ENCODE peak calls at places on chromosomes 2 and 18, in ten cellular contexts. B is activated effector memory CD4-positive, alpha-beta T cell treated with Interleukin-2 at 50 U/mL for 16 hours; D is Jurkat, Clone E6-1; Q is stimulated activated CD4-positive, alpha-beta T cell treated with anti-CD3 and anti-CD28 coated beads, Interleukin-2, amount 100 ng/mL, for 48 hours; S is fibroblast of pulmonary artery; T is kidney glomerular epithelial cell; Y is AG08396; O is NCI-H345; H is choroid plexus epithelial cell; R is ovary. W is an unnamed sample.

GRCh38 chr2:63814114-63814513 is 27.6 kb upstream of the UGP2 start:
- DNase-seq in R (no peak), D (no peak), S (peak), H (no peak), Y (peak), T (peak), O (no peak), B (no peak), Q (no peak), W (no peak)

GRCh38 chr2:10410001-10410671 is 38.0 kb downstream of the ODC1 start:
- DNase-seq in Q (no peak), B (no peak), Y (no peak), D (no peak), S (no peak), H (no peak), O (no peak), R (no peak), T (peak), W (no peak)

GRCh38 chr2:46461716-46462171 is 17.6 kb upstream of the TMEM247 start:
- DNase-seq in Q (no peak), Y (no peak), S (no peak), D (no peak), H (no peak), B (no peak), T (no peak), R (no peak), O (no peak), W (no peak)

GRCh38 chr2:153163055-153163454 is 315.5 kb downstream of the RPRM start:
- DNase-seq in S (peak), H (peak), B (no peak), Y (no peak), Q (no peak), R (no peak), D (peak), O (peak), T (peak), W (peak)

GRCh38 chr18:27619906-27620305 is 434.8 kb upstream of the CHST9 start:
- DNase-seq in Q (no peak), S (no peak), H (no peak), O (no peak), R (no peak), Y (no peak), T (no peak), D (no peak), B (no peak), W (no peak)

GRCh38 chr2:129777757-129778607 is 201.5 kb upstream of the RAB6C start:
- DNase-seq in O (no peak), B (no peak), R (no peak), Y (no peak), T (no peak), Q (no peak), H (no peak), D (no peak), S (no peak), W (no peak)

GRCh38 chr18:12253517-12254136 is 534 bp upstream of the CIDEA start:
- DNase-seq in O (peak), T (no peak), S (no peak), H (no peak), D (no peak), Q (no peak), Y (no peak), R (no peak), B (no peak), W (peak)

GRCh38 chr2:174716785-174717184 is 47.5 kb downstream of the CHRNA1 start:
- DNase-seq in T (no peak), B (peak), O (no peak), S (no peak), Y (no peak), H (no peak), R (no peak), D (peak), Q (no peak), W (no peak)

GRCh38 chr2:223995569-223995968 is 38.3 kb downstream of the MRPL44 start:
- DNase-seq in R (no peak), B (no peak), S (peak), T (no peak), O (no peak), D (no peak), Y (no peak), H (peak), Q (no peak), W (no peak)

GRCh38 chr2:223949241-223949640 is 4.1 kb upstream of the WDFY1 start:
- DNase-seq in Q (no peak), S (no peak), T (no peak), B (no peak), D (no peak), H (no peak), O (no peak), Y (no peak), R (no peak), W (no peak)

GRCh38 chr2:100407600-100407999 is 9.9 kb downstream of the CHST10 start:
- DNase-seq in B (no peak), D (no peak), T (no peak), Q (no peak), S (no peak), Y (no peak), H (no peak), O (no peak), R (no peak), W (no peak)

GRCh38 chr18:26656944-26657536 is 108.7 kb upstream of the KCTD1 start:
- DNase-seq in B (no peak), S (peak), Q (peak), T (peak), O (peak), H (peak), R (peak), Y (peak), D (peak), W (peak)

GRCh38 chr2:191701696-191702095 is 23.8 kb downstream of the NABP1 start:
- DNase-seq in B (no peak), O (peak), Y (no peak), S (no peak), T (no peak), D (no peak), Q (no peak), R (no peak), H (no peak), W (peak)

GRCh38 chr2:233199870-233200269 is 51.6 kb upstream of the ATG16L1 start:
- DNase-seq in B (no peak), O (no peak), T (no peak), Q (no peak), R (no peak), H (no peak), Y (no peak), D (no peak), S (no peak), W (no peak)

GRCh38 chr2:218394298-218395089 is 5.2 kb upstream of the CTDSP1 start:
- DNase-seq in S (no peak), T (no peak), B (no peak), D (no peak), H (peak), Q (no peak), O (no peak), R (peak), Y (no peak), W (no peak)

GRCh38 chr2:240905176-240905781 is 857 bp upstream of the CROCC2 start:
- DNase-seq in O (peak), S (no peak), B (no peak), T (no peak), Q (no peak), R (peak), Y (no peak), H (no peak), D (no peak), W (no peak)

GRCh38 chr18:525066-525797 is 24.7 kb upstream of the COLEC12 start:
- DNase-seq in Y (peak), D (no peak), T (peak), B (no peak), H (peak), S (peak), Q (no peak), R (no peak), O (no peak), W (no peak)

GRCh38 chr2:112597537-112598322 is 13.3 kb downstream of the CHCHD5 start:
- DNase-seq in S (no peak), R (no peak), H (no peak), O (no peak), Y (no peak), B (no peak), Q (no peak), D (no peak), T (no peak), W (no peak)

GRCh38 chr2:133312335-133312734 is 255.9 kb downstream of the NCKAP5 start:
- DNase-seq in D (no peak), R (no peak), O (no peak), H (peak), T (no peak), B (no peak), S (no peak), Q (no peak), Y (no peak), W (no peak)

GRCh38 chr18:53795061-53795460 is 429.4 kb downstream of the MBD2 start:
- DNase-seq in D (no peak), B (no peak), R (no peak), S (peak), Q (no peak), H (peak), T (no peak), Y (no peak), O (no peak), W (no peak)

GRCh38 chr2:202375006-202375610 is 1.0 kb upstream of the BMPR2 start:
- DNase-seq in H (peak), R (peak), Y (peak), D (no peak), Q (peak), B (peak), T (peak), O (peak), S (peak), W (peak)

GRCh38 chr2:85537600-85538506 is 1.1 kb upstream of the MAT2A start:
- DNase-seq in Y (peak), B (peak), O (peak), D (peak), R (peak), S (peak), Q (no peak), T (peak), H (peak), W (peak)

GRCh38 chr2:217933326-217933993 is 69.3 kb downstream of the TNS1 start:
- DNase-seq in T (no peak), O (peak), H (no peak), D (no peak), R (no peak), B (no peak), Y (no peak), Q (no peak), S (no peak), W (peak)

GRCh38 chr2:109554758-109555157 is 59.0 kb downstream of the SEPTIN10 start:
- DNase-seq in R (no peak), Q (no peak), T (no peak), Y (no peak), D (no peak), H (no peak), S (no peak), O (no peak), B (no peak), W (no peak)

GRCh38 chr18:46387426-46388131 is 269.4 kb downstream of the LOXHD1 start:
- DNase-seq in O (no peak), D (no peak), S (no peak), Y (no peak), B (no peak), R (no peak), Q (no peak), H (no peak), T (peak), W (no peak)

GRCh38 chr2:241870081-241870541 is 582 bp downstream of the RTP5 start:
- DNase-seq in D (no peak), T (no peak), Q (no peak), B (no peak), H (no peak), Y (no peak), S (no peak), R (no peak), O (no peak), W (no peak)

GRCh38 chr2:198316852-198317395 is 512.5 kb downstream of the PLCL1 start:
- DNase-seq in R (no peak), D (no peak), S (no peak), B (no peak), Q (no peak), Y (no peak), O (no peak), T (no peak), H (no peak), W (no peak)

GRCh38 chr2:238872628-238873400 is 24.9 kb downstream of the TWIST2 start:
- DNase-seq in Y (no peak), B (no peak), D (no peak), R (no peak), T (no peak), H (no peak), Q (no peak), O (peak), S (no peak), W (no peak)

GRCh38 chr2:70927138-70927537 is 8.6 kb upstream of the ATP6V1B1 start:
- DNase-seq in R (no peak), S (no peak), T (no peak), D (no peak), Y (no peak), O (no peak), B (no peak), Q (no peak), H (no peak), W (no peak)

GRCh38 chr2:106801256-106801655 is 84.7 kb downstream of the ST6GAL2 start:
- DNase-seq in D (no peak), T (no peak), Q (no peak), B (no peak), O (no peak), R (no peak), Y (no peak), H (no peak), S (no peak), W (no peak)

GRCh38 chr2:27765621-27766286 is 5.8 kb upstream of the MRPL33 start:
- DNase-seq in R (peak), Y (peak), T (peak), B (peak), D (no peak), Q (peak), O (no peak), H (peak), S (peak), W (no peak)

GRCh38 chr2:231722721-231723307 is 14.5 kb downstream of the PTMA start:
- DNase-seq in B (no peak), Y (no peak), R (no peak), H (no peak), S (no peak), Q (no peak), O (no peak), T (no peak), D (no peak), W (no peak)

GRCh38 chr18:35174093-35174731 is 66.6 kb upstream of the ZNF397 start:
- DNase-seq in H (no peak), S (no peak), D (peak), Y (no peak), Q (no peak), R (no peak), B (no peak), O (no peak), T (no peak), W (peak)

GRCh38 chr2:201618744-201619654 is 24.3 kb downstream of the TMEM237 start:
- DNase-seq in B (no peak), R (peak), Y (peak), H (peak), Q (no peak), S (peak), O (peak), T (peak), D (no peak), W (peak)

GRCh38 chr2:15048000-15048399 is 415.5 kb downstream of the LRATD1 start:
- DNase-seq in T (no peak), Q (no peak), Y (no peak), B (no peak), S (no peak), D (no peak), O (peak), R (no peak), H (no peak), W (no peak)

GRCh38 chr2:149817206-149817605 is 229.6 kb upstream of the MMADHC start:
- DNase-seq in Y (no peak), S (peak), B (no peak), R (no peak), Q (no peak), O (no peak), H (no peak), T (no peak), D (no peak), W (no peak)

GRCh38 chr18:49015886-49016647 is 65.3 kb upstream of the SMAD7 start:
- DNase-seq in O (no peak), B (no peak), Y (no peak), Q (no peak), D (no peak), S (no peak), T (no peak), R (no peak), H (no peak), W (no peak)

GRCh38 chr18:76932026-76932819 is 109.9 kb downstream of the ZNF236 start:
- DNase-seq in D (no peak), B (no peak), T (no peak), O (no peak), Q (no peak), R (no peak), S (peak), Y (peak), H (peak), W (no peak)

W was measured in NCI-H510A.